ENCODE peak calls at places on chromosomes 4 and X, in seven cellular contexts. One of them, this sample, is unnamed.

GRCh38 chr4:39151120-39151713 is 31.1 kb upstream of the WDR19 start:
- DNase-seq in tibial nerve: no peak
- DNase-seq in A549: no peak
- DNase-seq in esophagus muscularis mucosa: no peak
- DNase-seq in sigmoid colon: no peak
- DNase-seq in stomach: no peak
- DNase-seq in H1: no peak
- DNase-seq in this sample: no peak

GRCh38 chr4:7390906-7391636 is 43.7 kb downstream of the PSAPL1 start:
- DNase-seq in tibial nerve: no peak
- DNase-seq in A549: no peak
- DNase-seq in esophagus muscularis mucosa: no peak
- DNase-seq in sigmoid colon: no peak
- DNase-seq in stomach: peak
- DNase-seq in H1: no peak
- DNase-seq in this sample: peak

GRCh38 chrX:112164420-112164819 is 81.8 kb upstream of the TRPC5 start:
- DNase-seq in tibial nerve: no peak
- DNase-seq in A549: no peak
- DNase-seq in esophagus muscularis mucosa: no peak
- DNase-seq in sigmoid colon: no peak
- DNase-seq in stomach: no peak
- DNase-seq in H1: no peak
- DNase-seq in this sample: no peak

GRCh38 chr4:167171928-167172327 is 62.4 kb downstream of the SPOCK3 start:
- DNase-seq in tibial nerve: no peak
- DNase-seq in A549: no peak
- DNase-seq in esophagus muscularis mucosa: no peak
- DNase-seq in sigmoid colon: no peak
- DNase-seq in stomach: no peak
- DNase-seq in H1: no peak
- DNase-seq in this sample: no peak

GRCh38 chr4:2304321-2304876 is 42.5 kb upstream of the MXD4 start:
- DNase-seq in tibial nerve: no peak
- DNase-seq in A549: no peak
- DNase-seq in esophagus muscularis mucosa: peak
- DNase-seq in sigmoid colon: no peak
- DNase-seq in stomach: peak
- DNase-seq in H1: no peak
- DNase-seq in this sample: peak

GRCh38 chrX:14501312-14501711 is 28.0 kb upstream of the GLRA2 start:
- DNase-seq in tibial nerve: no peak
- DNase-seq in A549: no peak
- DNase-seq in esophagus muscularis mucosa: no peak
- DNase-seq in sigmoid colon: peak
- DNase-seq in stomach: peak
- DNase-seq in H1: no peak
- DNase-seq in this sample: no peak

GRCh38 chr4:16070203-16070602 is 13.6 kb downstream of the PROM1 start:
- DNase-seq in tibial nerve: no peak
- DNase-seq in A549: no peak
- DNase-seq in esophagus muscularis mucosa: no peak
- DNase-seq in sigmoid colon: no peak
- DNase-seq in stomach: no peak
- DNase-seq in H1: no peak
- DNase-seq in this sample: no peak

GRCh38 chrX:56813318-56813837 is 84.3 kb downstream of the NBDY start:
- DNase-seq in tibial nerve: no peak
- DNase-seq in A549: no peak
- DNase-seq in esophagus muscularis mucosa: no peak
- DNase-seq in sigmoid colon: no peak
- DNase-seq in stomach: no peak
- DNase-seq in H1: no peak
- DNase-seq in this sample: no peak

GRCh38 chr4:57154926-57155325 is 44.7 kb upstream of the IGFBP7 start:
- DNase-seq in tibial nerve: no peak
- DNase-seq in A549: no peak
- DNase-seq in esophagus muscularis mucosa: peak
- DNase-seq in sigmoid colon: no peak
- DNase-seq in stomach: no peak
- DNase-seq in H1: no peak
- DNase-seq in this sample: no peak

GRCh38 chr4:54372951-54373350 is 143.9 kb downstream of the PDGFRA start:
- DNase-seq in tibial nerve: no peak
- DNase-seq in A549: no peak
- DNase-seq in esophagus muscularis mucosa: no peak
- DNase-seq in sigmoid colon: no peak
- DNase-seq in stomach: no peak
- DNase-seq in H1: no peak
- DNase-seq in this sample: no peak

GRCh38 chrX:48942895-48943294 is 14.5 kb downstream of the OTUD5 start:
- DNase-seq in tibial nerve: no peak
- DNase-seq in A549: no peak
- DNase-seq in esophagus muscularis mucosa: no peak
- DNase-seq in sigmoid colon: no peak
- DNase-seq in stomach: no peak
- DNase-seq in H1: no peak
- DNase-seq in this sample: no peak

GRCh38 chrX:133444952-133445831 is 29.9 kb upstream of the GPC4 start:
- DNase-seq in tibial nerve: no peak
- DNase-seq in A549: peak
- DNase-seq in esophagus muscularis mucosa: no peak
- DNase-seq in sigmoid colon: no peak
- DNase-seq in stomach: no peak
- DNase-seq in H1: no peak
- DNase-seq in this sample: no peak

GRCh38 chr4:75916091-75916661 is 13.9 kb upstream of the PPEF2 start:
- DNase-seq in tibial nerve: no peak
- DNase-seq in A549: peak
- DNase-seq in esophagus muscularis mucosa: no peak
- DNase-seq in sigmoid colon: no peak
- DNase-seq in stomach: no peak
- DNase-seq in H1: no peak
- DNase-seq in this sample: no peak

GRCh38 chr4:159547645-159548308 is 444.9 kb downstream of the RAPGEF2 start:
- DNase-seq in tibial nerve: no peak
- DNase-seq in A549: no peak
- DNase-seq in esophagus muscularis mucosa: no peak
- DNase-seq in sigmoid colon: no peak
- DNase-seq in stomach: no peak
- DNase-seq in H1: no peak
- DNase-seq in this sample: no peak

GRCh38 chr4:66741081-66741480 is 804.2 kb downstream of the CENPC start:
- DNase-seq in tibial nerve: no peak
- DNase-seq in A549: no peak
- DNase-seq in esophagus muscularis mucosa: no peak
- DNase-seq in sigmoid colon: no peak
- DNase-seq in stomach: no peak
- DNase-seq in H1: no peak
- DNase-seq in this sample: no peak

GRCh38 chr4:108772402-108772801 is 9.5 kb upstream of the ETNPPL start:
- DNase-seq in tibial nerve: no peak
- DNase-seq in A549: no peak
- DNase-seq in esophagus muscularis mucosa: no peak
- DNase-seq in sigmoid colon: no peak
- DNase-seq in stomach: peak
- DNase-seq in H1: no peak
- DNase-seq in this sample: no peak

GRCh38 chr4:162644346-162644745 is 480.5 kb upstream of the FSTL5 start:
- DNase-seq in tibial nerve: no peak
- DNase-seq in A549: no peak
- DNase-seq in esophagus muscularis mucosa: no peak
- DNase-seq in sigmoid colon: no peak
- DNase-seq in stomach: no peak
- DNase-seq in H1: no peak
- DNase-seq in this sample: no peak

GRCh38 chr4:52372747-52373146 is 286.4 kb downstream of the USP46 start:
- DNase-seq in tibial nerve: no peak
- DNase-seq in A549: no peak
- DNase-seq in esophagus muscularis mucosa: no peak
- DNase-seq in sigmoid colon: no peak
- DNase-seq in stomach: no peak
- DNase-seq in H1: no peak
- DNase-seq in this sample: no peak

GRCh38 chr4:7226464-7226863 is 34.1 kb downstream of the SORCS2 start:
- DNase-seq in tibial nerve: no peak
- DNase-seq in A549: no peak
- DNase-seq in esophagus muscularis mucosa: no peak
- DNase-seq in sigmoid colon: no peak
- DNase-seq in stomach: no peak
- DNase-seq in H1: no peak
- DNase-seq in this sample: no peak

GRCh38 chr4:185559913-185560281 is 24.6 kb upstream of the PDLIM3 start:
- DNase-seq in tibial nerve: no peak
- DNase-seq in A549: no peak
- DNase-seq in esophagus muscularis mucosa: no peak
- DNase-seq in sigmoid colon: no peak
- DNase-seq in stomach: peak
- DNase-seq in H1: no peak
- DNase-seq in this sample: no peak

GRCh38 chr4:75398501-75398900 is 115.7 kb downstream of the RCHY1 start:
- DNase-seq in tibial nerve: no peak
- DNase-seq in A549: no peak
- DNase-seq in esophagus muscularis mucosa: no peak
- DNase-seq in sigmoid colon: no peak
- DNase-seq in stomach: no peak
- DNase-seq in H1: no peak
- DNase-seq in this sample: no peak

GRCh38 chrX:53990201-53990600 is 54.1 kb downstream of the PHF8 start:
- DNase-seq in tibial nerve: no peak
- DNase-seq in A549: no peak
- DNase-seq in esophagus muscularis mucosa: no peak
- DNase-seq in sigmoid colon: no peak
- DNase-seq in stomach: no peak
- DNase-seq in H1: no peak
- DNase-seq in this sample: no peak

GRCh38 chrX:9729161-9729885 is 36.3 kb downstream of the GPR143 start:
- DNase-seq in tibial nerve: no peak
- DNase-seq in A549: no peak
- DNase-seq in esophagus muscularis mucosa: no peak
- DNase-seq in sigmoid colon: no peak
- DNase-seq in stomach: no peak
- DNase-seq in H1: no peak
- DNase-seq in this sample: no peak

GRCh38 chr4:176187610-176188009 is 7.8 kb downstream of the SPATA4 start:
- DNase-seq in tibial nerve: no peak
- DNase-seq in A549: no peak
- DNase-seq in esophagus muscularis mucosa: no peak
- DNase-seq in sigmoid colon: no peak
- DNase-seq in stomach: no peak
- DNase-seq in H1: no peak
- DNase-seq in this sample: no peak

GRCh38 chrX:9678215-9678980 is 87.2 kb downstream of the GPR143 start:
- DNase-seq in tibial nerve: no peak
- DNase-seq in A549: no peak
- DNase-seq in esophagus muscularis mucosa: no peak
- DNase-seq in sigmoid colon: no peak
- DNase-seq in stomach: no peak
- DNase-seq in H1: no peak
- DNase-seq in this sample: no peak

GRCh38 chrX:72105436-72105835 is 26.3 kb downstream of the RTL5 start:
- DNase-seq in tibial nerve: no peak
- DNase-seq in A549: no peak
- DNase-seq in esophagus muscularis mucosa: no peak
- DNase-seq in sigmoid colon: no peak
- DNase-seq in stomach: no peak
- DNase-seq in H1: no peak
- DNase-seq in this sample: no peak

GRCh38 chr4:84413954-84414353 is 85.1 kb downstream of the NKX6-1 start:
- DNase-seq in tibial nerve: no peak
- DNase-seq in A549: no peak
- DNase-seq in esophagus muscularis mucosa: no peak
- DNase-seq in sigmoid colon: no peak
- DNase-seq in stomach: no peak
- DNase-seq in H1: no peak
- DNase-seq in this sample: no peak
- TF ChIP-seq EP300 in tibial nerve: no peak
- TF ChIP-seq EP300 in A549: no peak
- TF ChIP-seq EP300 in esophagus muscularis mucosa: no peak
- TF ChIP-seq EP300 in sigmoid colon: no peak
- TF ChIP-seq EP300 in stomach: no peak
- TF ChIP-seq EP300 in H1: no peak
- TF ChIP-seq EP300 in this sample: no peak

GRCh38 chrX:149121526-149121925 is 383.6 kb downstream of the IDS start:
- DNase-seq in tibial nerve: no peak
- DNase-seq in A549: no peak
- DNase-seq in esophagus muscularis mucosa: no peak
- DNase-seq in sigmoid colon: no peak
- DNase-seq in stomach: no peak
- DNase-seq in H1: no peak
- DNase-seq in this sample: no peak
- H3K27ac ChIP-seq in tibial nerve: no peak
- H3K27ac ChIP-seq in A549: no peak
- H3K27ac ChIP-seq in esophagus muscularis mucosa: no peak
- H3K27ac ChIP-seq in sigmoid colon: no peak
- H3K27ac ChIP-seq in stomach: no peak
- H3K27ac ChIP-seq in H1: no peak
- H3K27ac ChIP-seq in this sample: no peak

GRCh38 chr4:122898370-122899150 is 23.8 kb downstream of the NUDT6 start:
- DNase-seq in tibial nerve: no peak
- DNase-seq in A549: peak
- DNase-seq in esophagus muscularis mucosa: no peak
- DNase-seq in sigmoid colon: no peak
- DNase-seq in stomach: no peak
- DNase-seq in H1: no peak
- DNase-seq in this sample: no peak
- TF ChIP-seq EP300 in tibial nerve: no peak
- TF ChIP-seq EP300 in A549: peak
- TF ChIP-seq EP300 in esophagus muscularis mucosa: no peak
- TF ChIP-seq EP300 in sigmoid colon: no peak
- TF ChIP-seq EP300 in stomach: no peak
- TF ChIP-seq EP300 in H1: no peak
- TF ChIP-seq EP300 in this sample: no peak

GRCh38 chr4:164501074-164501473 is 252.9 kb upstream of the SMIM31 start:
- DNase-seq in tibial nerve: no peak
- DNase-seq in A549: no peak
- DNase-seq in esophagus muscularis mucosa: no peak
- DNase-seq in sigmoid colon: no peak
- DNase-seq in stomach: no peak
- DNase-seq in H1: no peak
- DNase-seq in this sample: no peak

GRCh38 chr4:164508126-164508525 is 245.8 kb upstream of the SMIM31 start:
- DNase-seq in tibial nerve: no peak
- DNase-seq in A549: no peak
- DNase-seq in esophagus muscularis mucosa: no peak
- DNase-seq in sigmoid colon: no peak
- DNase-seq in stomach: no peak
- DNase-seq in H1: no peak
- DNase-seq in this sample: no peak

GRCh38 chr4:164508836-164509235 is 245.1 kb upstream of the SMIM31 start:
- DNase-seq in tibial nerve: no peak
- DNase-seq in A549: no peak
- DNase-seq in esophagus muscularis mucosa: no peak
- DNase-seq in sigmoid colon: no peak
- DNase-seq in stomach: no peak
- DNase-seq in H1: no peak
- DNase-seq in this sample: no peak

DNA sequence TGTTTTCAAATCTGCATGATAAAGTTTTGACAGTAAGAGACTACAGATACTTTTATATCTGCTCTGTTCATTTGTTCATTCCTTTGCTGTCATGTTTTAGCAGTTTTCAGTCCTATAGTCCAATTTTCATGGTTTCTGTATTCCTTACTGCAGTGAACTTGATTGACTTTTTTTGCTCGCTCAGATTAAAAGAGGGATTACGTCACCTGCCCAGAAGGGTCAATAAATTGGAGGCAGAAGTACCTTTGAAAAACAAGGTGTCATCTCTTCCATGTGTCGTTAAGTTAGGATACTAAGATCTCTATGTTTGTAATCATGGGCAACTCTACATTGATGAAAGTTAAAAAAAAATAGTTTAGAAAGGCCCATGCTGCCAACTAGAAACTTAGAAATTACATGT is 250.1 kb upstream of the SMIM31 start:
- DNase-seq in tibial nerve: no peak
- DNase-seq in A549: no peak
- DNase-seq in esophagus muscularis mucosa: no peak
- DNase-seq in sigmoid colon: no peak
- DNase-seq in stomach: no peak
- DNase-seq in H1: no peak
- DNase-seq in this sample: no peak
- H3K27ac ChIP-seq in tibial nerve: no peak
- H3K27ac ChIP-seq in A549: no peak
- H3K27ac ChIP-seq in esophagus muscularis mucosa: no peak
- H3K27ac ChIP-seq in sigmoid colon: no peak
- H3K27ac ChIP-seq in stomach: no peak
- H3K27ac ChIP-seq in H1: no peak
- H3K27ac ChIP-seq in this sample: no peak